ENCODE peak calls at places on chromosomes 16 and 17, in eight cellular contexts. G is cardiac muscle cell, W is fibroblast of lung, F is neural progenitor cell, U is tibial artery, P is kidney, Z is prostate gland, B is fibroblast of mammary gland. T is an unnamed sample.

GRCh38 chr17:2405247-2405926 is 4.5 kb upstream of the MNT start:
- DNase-seq in B (peak), W (peak), P (peak), U (no peak), Z (no peak), F (peak), G (peak), T (no peak)

GRCh38 chr16:55717326-55717725 is 61.5 kb downstream of the SLC6A2 start:
- DNase-seq in Z (no peak), G (no peak), W (no peak), B (no peak), P (no peak), F (no peak), U (no peak), T (no peak)

GRCh38 chr17:65547253-65547670 is 14.2 kb downstream of the AXIN2 start:
- DNase-seq in W (peak), P (no peak), G (no peak), Z (peak), B (peak), U (no peak), F (no peak), T (peak)

GRCh38 chr17:31580331-31581021 is 189.0 kb downstream of the RAB11FIP4 start:
- DNase-seq in G (peak), P (no peak), F (no peak), Z (no peak), U (peak), B (peak), W (peak), T (no peak)

GRCh38 chr17:82882715-82883446 is 43.1 kb upstream of the ZNF750 start:
- DNase-seq in U (no peak), F (no peak), G (no peak), B (no peak), Z (peak), P (peak), W (no peak), T (peak)

GRCh38 chr16:77723108-77723514 is 797 bp downstream of the NUDT7 start:
- DNase-seq in B (peak), F (no peak), P (no peak), Z (no peak), G (peak), W (peak), U (peak), T (no peak)

GRCh38 chr16:22192261-22193133 is 13.6 kb upstream of the EEF2K start:
- DNase-seq in P (peak), Z (peak), U (peak), G (peak), W (peak), B (peak), F (peak), T (no peak)

GRCh38 chr17:9645858-9646555 is 690 bp downstream of the USP43 start:
- DNase-seq in F (peak), P (peak), W (no peak), U (no peak), B (peak), Z (peak), G (peak), T (no peak)

GRCh38 chr16:59758848-59759247 is 1024.7 kb upstream of the GOT2 start:
- DNase-seq in B (no peak), G (no peak), P (no peak), Z (no peak), W (no peak), F (no peak), U (no peak), T (no peak)

GRCh38 chr17:50787106-50787505 is 19.8 kb upstream of the ANKRD40CL start:
- DNase-seq in B (no peak), P (no peak), Z (peak), U (no peak), W (no peak), G (no peak), F (no peak), T (no peak)

GRCh38 chr17:81541123-81541522 is 11.0 kb downstream of the FAAP100 start:
- DNase-seq in Z (no peak), P (peak), B (no peak), G (no peak), W (no peak), F (no peak), U (no peak), T (no peak)

GRCh38 chr17:65696739-65697394 is 135.4 kb upstream of the AXIN2 start:
- DNase-seq in P (no peak), Z (no peak), B (peak), G (peak), U (no peak), W (peak), F (no peak), T (no peak)

DNA sequence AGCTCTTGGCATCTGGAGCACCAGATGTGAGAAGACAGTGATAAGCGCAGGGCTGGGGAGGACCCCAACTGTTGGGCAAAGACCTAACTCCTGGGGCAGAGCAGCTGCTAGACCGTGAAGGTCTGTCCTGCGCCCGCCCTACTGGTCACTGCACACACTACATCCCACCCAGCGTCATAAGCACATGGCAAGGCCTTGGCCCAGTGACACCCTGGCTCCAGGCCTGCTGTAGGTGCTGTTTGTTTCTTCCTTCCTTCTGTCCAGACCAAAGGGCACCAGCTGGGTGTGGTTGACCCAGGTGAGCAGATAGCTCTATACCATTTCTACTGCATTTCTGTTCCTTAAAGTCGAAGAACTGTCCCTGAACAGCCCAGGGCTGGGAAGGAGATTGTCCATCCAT is 6.4 kb downstream of the TRPV3 start:
- DNase-seq in G (no peak), B (no peak), U (no peak), P (no peak), W (no peak), F (no peak), Z (no peak), T (no peak)
- TF ChIP-seq CTCF in G (no peak), B (no peak), U (no peak), P (no peak), W (no peak), F (peak), Z (no peak), T (no peak)

DNA sequence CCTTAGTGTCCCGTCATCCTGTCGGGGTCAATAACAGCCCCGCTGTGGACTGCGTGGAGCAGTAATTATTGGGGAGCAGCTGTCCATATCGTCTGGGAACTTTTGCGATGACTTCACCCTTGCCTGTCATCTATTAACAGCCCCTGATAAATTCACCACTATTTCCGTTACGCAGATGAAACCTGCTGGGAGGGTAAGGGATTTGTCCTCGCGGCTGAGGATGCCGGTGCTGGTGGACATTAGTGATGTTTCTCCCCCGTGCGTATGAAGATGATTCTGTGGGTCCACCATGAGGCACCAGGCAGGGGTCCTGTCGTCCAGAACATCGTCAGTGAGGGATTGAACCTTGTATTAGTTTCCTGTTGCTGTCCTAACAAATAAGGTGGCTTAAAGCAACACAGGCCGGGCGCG is 1.0 kb downstream of the FLYWCH2 start:
- DNase-seq in B (peak), P (peak), W (no peak), G (peak), Z (no peak), F (no peak), U (peak), T (no peak)
- H3K4me3 ChIP-seq in B (peak), P (peak), W (peak), G (peak), Z (peak), F (peak), U (peak), T (peak)

GRCh38 chr16:1923299-1924034 is 5.3 kb upstream of the HS3ST6 start:
- DNase-seq in B (peak), F (peak), Z (no peak), W (peak), P (no peak), U (no peak), G (peak), T (no peak)
- TF ChIP-seq CTCF in B (peak), F (peak), Z (no peak), W (no peak), P (no peak), U (no peak), G (peak), T (no peak)

DNA sequence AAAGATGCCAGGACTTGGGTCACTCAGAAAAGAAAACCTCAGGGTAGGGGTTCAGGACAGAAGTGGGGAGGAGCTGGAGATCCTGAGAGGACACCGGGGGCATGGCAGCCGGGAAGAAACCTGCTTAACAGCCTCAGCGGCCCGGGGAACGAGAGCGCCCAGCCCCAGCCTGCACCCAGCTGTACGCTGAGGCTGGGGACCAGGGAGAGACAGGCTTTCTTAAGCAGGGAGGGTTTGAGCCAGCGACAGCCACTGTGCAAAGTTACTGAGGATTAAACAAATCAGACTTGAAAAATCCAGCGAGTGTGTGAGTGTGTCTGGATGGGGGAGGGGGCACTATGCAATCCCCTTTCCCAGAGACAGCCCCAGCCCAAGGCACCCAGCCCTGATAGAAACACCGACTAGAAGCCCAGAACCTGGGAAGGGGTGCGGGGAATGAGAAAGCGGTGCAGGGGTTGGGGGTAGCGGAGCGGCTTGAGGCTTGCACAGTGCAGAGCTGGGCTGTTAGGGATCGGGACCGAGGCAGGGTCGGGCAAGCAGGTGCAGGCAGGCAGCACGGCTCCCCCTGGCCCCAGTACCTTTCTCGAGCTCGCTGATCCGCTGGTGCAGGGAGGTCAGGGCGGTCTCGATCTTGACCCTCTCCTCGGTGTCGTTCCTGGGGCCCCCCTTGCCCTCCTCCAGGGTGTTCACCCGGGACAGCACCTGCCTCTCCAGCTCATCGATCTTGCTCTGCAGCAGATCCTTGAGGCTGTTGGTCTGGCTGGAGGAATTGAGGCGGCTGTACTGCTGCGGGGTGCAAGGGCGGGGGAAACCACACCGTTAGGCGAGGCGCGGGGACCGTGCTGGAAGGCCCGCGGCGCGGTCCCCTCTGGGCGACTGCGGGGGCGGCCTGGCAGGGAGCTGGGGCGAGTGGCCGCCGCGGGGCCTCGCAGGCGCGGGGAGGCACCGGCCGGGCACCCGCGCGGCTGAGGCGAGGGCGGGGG is 1.2 kb downstream of the NPTX1 start:
- DNase-seq in P (peak), G (no peak), W (no peak), F (peak), Z (no peak), U (no peak), B (no peak), T (no peak)
- H3K4me3 ChIP-seq in P (no peak), G (peak), W (peak), F (peak), Z (peak), U (peak), B (no peak), T (peak)

DNA sequence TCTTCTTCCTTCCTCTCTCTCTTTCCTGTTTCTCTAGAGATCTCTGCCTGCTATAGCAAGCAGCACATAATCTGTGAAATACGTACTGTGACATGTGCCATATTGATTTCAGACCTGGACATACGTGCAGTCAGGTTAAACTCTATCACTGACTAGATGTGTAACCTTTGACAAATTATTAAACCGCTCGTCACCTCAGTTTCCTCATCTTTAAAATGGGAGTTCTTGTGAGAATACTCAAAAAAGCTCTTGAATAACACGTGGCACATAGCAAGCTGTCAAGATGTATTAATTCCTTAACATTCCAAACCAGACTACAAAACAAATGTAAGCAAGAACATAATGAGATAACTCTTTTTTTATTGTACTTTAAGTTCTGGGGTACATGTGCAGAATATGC is 170.0 kb downstream of the PHKB start:
- DNase-seq in F (no peak), U (no peak), B (no peak), Z (no peak), P (no peak), G (no peak), W (no peak), T (no peak)
- TF ChIP-seq CTCF in F (no peak), U (no peak), B (no peak), Z (no peak), P (no peak), G (no peak), W (no peak), T (no peak)

DNA sequence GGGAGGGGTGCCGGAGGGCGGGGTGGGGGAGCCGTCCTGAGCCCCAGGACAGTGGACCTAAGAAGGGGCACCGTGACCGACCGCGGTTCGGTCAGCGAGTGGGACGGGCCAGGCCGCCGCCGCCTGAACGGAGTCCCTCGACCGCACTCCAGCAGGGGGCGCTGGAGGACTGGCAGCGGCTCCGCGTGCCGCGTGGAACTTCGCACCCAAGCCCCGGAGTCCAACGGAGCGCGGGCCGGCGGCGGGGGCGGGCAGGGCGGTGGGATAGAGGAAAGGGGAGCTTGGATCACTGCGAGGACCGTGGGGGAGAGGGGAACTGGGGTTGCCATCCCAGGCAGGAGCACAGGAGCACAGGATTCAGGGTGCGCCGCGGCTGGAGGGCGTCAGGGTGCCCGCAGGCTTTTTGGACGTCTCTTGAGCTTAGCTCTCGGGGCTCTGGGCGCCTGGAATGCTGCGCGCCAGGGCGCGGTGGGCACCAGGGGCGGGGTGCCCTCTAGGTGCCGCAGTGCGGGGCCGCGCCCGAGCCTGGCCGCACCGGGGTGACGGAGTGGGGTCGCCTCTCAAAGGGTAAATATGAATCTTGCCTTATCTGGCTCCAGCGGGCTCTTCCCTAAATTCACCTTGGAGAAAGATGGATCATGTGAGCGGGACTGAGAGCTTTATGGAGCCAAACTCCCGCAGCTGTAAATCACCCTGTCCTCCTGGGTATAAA is 379 bp upstream of the OTOP2 start:
- DNase-seq in P (peak), Z (peak), B (peak), W (peak), U (no peak), G (peak), F (peak), T (no peak)
- H3K4me3 ChIP-seq in P (no peak), Z (peak), B (no peak), W (no peak), U (peak), G (peak), F (peak), T (peak)